ENCODE peak calls at places on chromosomes 16 and 17, in nine cellular contexts. K is HepG2, N is tibial nerve, X is heart left ventricle, S is right lobe of liver, O is suprapubic skin, M is Peyer's patch, T is transverse colon, F is body of pancreas. R is an unnamed sample. For H3K27me3, the result is how much of the 10 kb centered on the place peaks cover.

GRCh38 chr17:1705004-1705403 is 5.2 kb downstream of the TLCD2 start:
- DNase-seq in T (no peak), O (no peak), X (no peak), M (no peak), S (no peak), F (no peak), N (no peak), K (no peak), R (no peak)

GRCh38 chr17:78642707-78643106 is 65.5 kb upstream of the DNAH17 start:
- DNase-seq in K (no peak), F (no peak), M (no peak), O (no peak), S (no peak), T (no peak), X (no peak), N (no peak), R (no peak)

GRCh38 chr16:82440336-82440735 is 186.4 kb upstream of the CDH13 start:
- DNase-seq in O (no peak), T (no peak), X (no peak), N (no peak), M (no peak), F (no peak), K (no peak), S (no peak), R (no peak)

GRCh38 chr16:27446721-27447120 is 44.7 kb downstream of the IL21R start:
- DNase-seq in X (no peak), N (no peak), K (no peak), S (no peak), T (peak), F (no peak), O (no peak), M (peak), R (no peak)

GRCh38 chr17:46046957-46047356 is 47.9 kb downstream of the STH start:
- DNase-seq in N (no peak), F (no peak), S (no peak), X (no peak), O (no peak), T (no peak), M (no peak), K (no peak), R (no peak)

GRCh38 chr17:5705081-5705875 is 121.0 kb upstream of the NLRP1 start:
- DNase-seq in T (no peak), S (no peak), K (no peak), F (no peak), X (no peak), N (no peak), M (no peak), O (peak), R (no peak)

GRCh38 chr17:66983414-66984021 is 19.0 kb downstream of the CACNG4 start:
- DNase-seq in K (no peak), M (no peak), N (no peak), X (no peak), O (no peak), T (no peak), S (no peak), F (no peak), R (no peak)

GRCh38 chr16:57577214-57577613 is 34.8 kb downstream of the ADGRG5 start:
- DNase-seq in F (no peak), K (no peak), S (no peak), T (no peak), M (no peak), O (no peak), N (no peak), X (no peak), R (no peak)

GRCh38 chr17:21228845-21229244 is 14.9 kb upstream of the TMEM11 start:
- DNase-seq in S (no peak), K (no peak), M (no peak), F (no peak), T (no peak), X (no peak), O (no peak), N (no peak), R (no peak)

GRCh38 chr17:76635659-76636360 is 7.7 kb downstream of the ST6GALNAC1 start:
- DNase-seq in N (no peak), T (no peak), X (no peak), M (no peak), K (no peak), O (no peak), F (no peak), S (no peak), R (no peak)

GRCh38 chr16:89547291-89547690 is 13.2 kb upstream of the RPL13 start:
- DNase-seq in N (no peak), F (no peak), M (no peak), K (no peak), X (no peak), T (no peak), S (no peak), O (no peak), R (no peak)

GRCh38 chr17:27224526-27225315 is 69.2 kb upstream of the WSB1 start:
- DNase-seq in K (no peak), N (no peak), S (no peak), T (no peak), M (no peak), O (no peak), X (no peak), F (no peak), R (no peak)

GRCh38 chr16:19748389-19749110 is 30.5 kb downstream of the IQCK start:
- DNase-seq in K (no peak), M (no peak), S (no peak), F (no peak), X (no peak), N (no peak), O (no peak), T (no peak), R (no peak)

GRCh38 chr17:35170968-35171771 is 23.0 kb downstream of the SLC35G3 start:
- DNase-seq in X (no peak), F (no peak), S (no peak), M (peak), N (no peak), O (peak), K (no peak), T (no peak), R (no peak)

GRCh38 chr17:6755731-6756184 is at the start of gene XAF1:
- DNase-seq in X (peak), T (peak), K (no peak), F (no peak), M (peak), O (no peak), N (no peak), S (peak), R (peak)

GRCh38 chr16:89052824-89053724 is 40.6 kb upstream of the ACSF3 start:
- DNase-seq in K (peak), T (peak), O (no peak), S (no peak), N (no peak), X (no peak), M (no peak), F (no peak), R (no peak)

GRCh38 chr17:76834889-76835288 is 33.3 kb upstream of the MGAT5B start:
- DNase-seq in K (no peak), O (no peak), F (no peak), X (no peak), S (no peak), T (no peak), N (no peak), M (no peak), R (no peak)

GRCh38 chr16:89402962-89403361 is 87.4 kb downstream of the ANKRD11 start:
- DNase-seq in O (no peak), K (no peak), F (no peak), S (no peak), X (no peak), M (peak), N (no peak), T (no peak), R (no peak)

GRCh38 chr16:66382966-66383299 is 16.4 kb downstream of the CDH5 start:
- DNase-seq in T (no peak), N (no peak), K (peak), O (no peak), F (no peak), X (no peak), M (no peak), S (no peak), R (no peak)

GRCh38 chr16:1800703-1801102 is 7.2 kb upstream of the IGFALS start:
- DNase-seq in T (no peak), X (no peak), N (no peak), M (no peak), S (no peak), O (no peak), F (no peak), K (no peak), R (no peak)

GRCh38 chr16:85286970-85287814 is 174.9 kb upstream of the CIBAR2 start:
- DNase-seq in T (no peak), M (no peak), S (peak), K (no peak), N (peak), X (peak), F (no peak), O (no peak), R (peak)

GRCh38 chr17:77266891-77267341 is 126.1 kb downstream of the SEC14L1 start:
- DNase-seq in K (no peak), S (no peak), X (no peak), T (no peak), N (no peak), O (no peak), M (no peak), F (no peak), R (no peak)

GRCh38 chr17:76204277-76204676 is 36.0 kb downstream of the RNF157 start:
- DNase-seq in T (no peak), K (peak), N (no peak), X (no peak), S (no peak), O (no peak), F (no peak), M (no peak), R (no peak)

GRCh38 chr16:12362482-12363458 is 386.2 kb downstream of the SNX29 start:
- DNase-seq in X (peak), O (peak), S (no peak), N (no peak), M (no peak), T (no peak), F (peak), K (no peak), R (peak)

GRCh38 chr17:5868916-5869475 is 201.2 kb upstream of the WSCD1 start:
- DNase-seq in T (no peak), F (no peak), S (no peak), X (no peak), O (no peak), M (no peak), K (no peak), N (no peak), R (no peak)

GRCh38 chr16:50301626-50302471 is 35.5 kb downstream of the ADCY7 start:
- DNase-seq in O (peak), M (no peak), X (peak), K (no peak), S (no peak), F (no peak), N (no peak), T (no peak), R (no peak)

GRCh38 chr17:79765708-79766107 is 12.2 kb upstream of the CBX2 start:
- DNase-seq in X (no peak), N (no peak), T (no peak), F (no peak), M (no peak), K (no peak), O (no peak), S (no peak), R (no peak)

GRCh38 chr17:79771276-79771675 is 6.7 kb upstream of the CBX2 start:
- DNase-seq in M (no peak), K (no peak), T (no peak), S (no peak), O (no peak), F (no peak), X (no peak), N (no peak), R (no peak)

GRCh38 chr17:79775635-79776034 is 2.3 kb upstream of the CBX2 start:
- DNase-seq in K (no peak), O (no peak), F (no peak), M (no peak), N (no peak), T (no peak), X (no peak), S (no peak), R (no peak)

GRCh38 chr17:79774561-79774975 is 3.4 kb upstream of the CBX2 start:
- DNase-seq in S (no peak), M (no peak), K (peak), X (no peak), T (no peak), N (no peak), F (no peak), O (no peak), R (no peak)

GRCh38 chr17:79769596-79770520 is 8.1 kb upstream of the CBX2 start:
- DNase-seq in S (no peak), N (no peak), M (no peak), F (no peak), X (no peak), K (no peak), O (no peak), T (no peak), R (no peak)
- H3K27me3 ChIP-seq in S (under half), N (under half), M (under half), F (under half), X (under half), K (under half), O (half or more), T (half or more), R (under half)

GRCh38 chr16:87062569-87063442 is 254.4 kb downstream of the C16orf95 start:
- DNase-seq in O (peak), X (peak), T (peak), K (peak), N (peak), M (peak), F (peak), S (peak), R (peak)
- H3K4me3 ChIP-seq in O (no peak), X (peak), T (no peak), K (no peak), N (no peak), M (no peak), F (no peak), S (no peak), R (peak)

GRCh38 chr16:29819506-29819905 is 756 bp upstream of the MVP start:
- DNase-seq in O (no peak), T (peak), F (no peak), N (no peak), X (no peak), K (no peak), M (no peak), S (no peak), R (peak)

GRCh38 chr16:29821663-29822115 is 1.4 kb downstream of the MVP start:
- DNase-seq in F (no peak), S (no peak), N (no peak), M (no peak), X (peak), O (no peak), T (peak), K (no peak), R (no peak)

GRCh38 chr16:29820730-29821662 is 734 bp downstream of the MVP start:
- DNase-seq in S (peak), O (no peak), X (peak), M (peak), F (peak), T (peak), N (no peak), K (no peak), R (peak)

GRCh38 chr16:29818082-29818481 is 2.1 kb downstream of the PAGR1 start:
- DNase-seq in F (no peak), T (no peak), S (no peak), O (no peak), K (no peak), X (no peak), M (no peak), N (no peak), R (no peak)

GRCh38 chr16:29820271-29820701 is at the start of gene MVP:
- DNase-seq in S (peak), F (peak), N (peak), O (no peak), K (no peak), M (peak), T (peak), X (peak), R (peak)
- TF ChIP-seq POLR2A in S (peak), F (peak), N (no peak), O (peak), K (no peak), M (peak), T (peak), X (peak), R (peak)

GRCh38 chr17:8007836-8008235 is 5.4 kb downstream of the GUCY2D start:
- DNase-seq in O (no peak), T (no peak), M (no peak), F (no peak), S (no peak), X (no peak), K (no peak), N (no peak), R (no peak)
- H3K27me3 ChIP-seq in O (under half), T (under half), M (under half), F (under half), S (under half), X (under half), K (half or more), N (under half), R (under half)

GRCh38 chr17:58248955-58249269 is 10.5 kb downstream of the LPO start:
- DNase-seq in N (no peak), F (no peak), K (no peak), S (no peak), T (no peak), O (no peak), M (no peak), X (no peak), R (no peak)
- H3K4me3 ChIP-seq in N (peak), F (no peak), K (no peak), S (no peak), T (no peak), O (peak), M (no peak), X (no peak), R (no peak)

GRCh38 chr16:29810699-29811169 is 1.3 kb upstream of the PRRT2 start:
- DNase-seq in K (no peak), F (no peak), N (no peak), T (no peak), X (no peak), S (no peak), O (no peak), M (no peak), R (peak)

GRCh38 chr16:29809850-29810698 is 1.9 kb upstream of the PRRT2 start:
- DNase-seq in X (no peak), T (no peak), S (no peak), M (no peak), K (no peak), N (no peak), F (no peak), O (no peak), R (peak)

GRCh38 chr16:29812754-29813643 is 1.0 kb downstream of the PRRT2 start:
- DNase-seq in K (no peak), F (no peak), X (no peak), M (no peak), O (no peak), S (no peak), N (no peak), T (no peak), R (no peak)

GRCh38 chr16:29811896-29812665 is at the start of gene PRRT2:
- DNase-seq in F (peak), O (no peak), S (no peak), X (peak), K (no peak), M (peak), T (peak), N (peak), R (peak)

DNA sequence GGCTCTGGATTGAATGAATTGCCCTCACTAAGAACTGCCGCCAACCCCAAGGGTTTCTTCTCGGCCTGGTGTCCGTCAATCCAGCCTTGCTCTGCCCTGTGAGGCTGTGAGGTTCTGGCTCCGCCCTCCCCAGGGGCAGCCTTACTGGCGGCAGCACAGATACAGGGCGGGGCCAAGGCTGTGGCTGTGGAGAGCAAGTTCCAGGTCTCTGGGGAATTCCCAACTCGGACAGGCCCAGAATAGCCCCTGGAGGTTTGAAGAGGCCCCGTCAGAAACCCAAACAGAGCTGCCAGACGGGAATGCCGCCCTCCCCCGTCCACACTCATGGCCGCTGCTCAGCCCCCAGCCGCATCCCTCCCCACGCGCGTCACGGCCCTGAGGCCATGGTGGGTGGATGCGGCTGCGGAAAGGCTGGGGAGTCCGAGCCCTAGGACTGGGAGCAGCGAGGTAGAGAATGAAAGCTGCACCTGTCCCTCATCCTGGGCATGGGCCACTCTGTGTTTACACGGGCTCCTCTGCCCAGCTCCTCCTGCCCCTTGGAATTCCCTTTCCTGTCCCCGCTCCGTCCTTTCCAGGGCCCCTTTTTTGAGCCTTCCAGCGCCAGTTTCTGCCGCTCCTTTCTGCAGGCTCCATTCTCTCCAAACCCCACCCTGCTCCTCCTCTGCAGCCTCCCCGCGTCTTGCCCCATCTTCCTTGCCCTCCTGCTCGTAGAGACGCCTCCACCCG is 660 bp upstream of the PRRT2 start:
- DNase-seq in T (peak), F (peak), S (peak), N (peak), O (peak), X (peak), M (peak), K (peak), R (peak)
- TF ChIP-seq POLR2A in T (peak), F (peak), S (peak), N (no peak), O (no peak), X (peak), M (no peak), K (no peak), R (peak)

GRCh38 chr17:37768438-37768837 is 23.6 kb upstream of the HNF1B start:
- DNase-seq in O (no peak), F (no peak), M (no peak), X (no peak), K (no peak), S (no peak), N (no peak), T (no peak), R (no peak)
- H3K27me3 ChIP-seq in O (under half), F (under half), M (under half), X (under half), K (under half), S (under half), N (under half), T (under half), R (under half)

GRCh38 chr17:42180922-42181850 is at the start of gene KCNH4:
- DNase-seq in O (peak), M (peak), N (peak), S (peak), X (peak), K (peak), T (peak), F (peak), R (peak)
- H3K4me3 ChIP-seq in O (peak), M (peak), N (peak), S (peak), X (peak), K (peak), T (no peak), F (no peak), R (no peak)